ENCODE peak calls at places on chromosomes 5 and 9, in six cellular contexts. M, X, I, Q, W and Z are unnamed samples.
A peak's percentile ranks its signal among the peaks of the same experiment; 100 is the strongest.

GRCh38 chr5:112109331-112109993 is 309.6 kb downstream of the EPB41L4A start:
- DNase-seq in M (no peak), X (peak; percentile 92), I (peak; percentile 82), Q (no peak), W (peak; percentile 24), Z (no peak)

GRCh38 chr5:105877592-105877991 is 1793.1 kb downstream of the EFNA5 start:
- DNase-seq in M (no peak), X (no peak), I (no peak), Q (no peak), W (no peak), Z (no peak)

GRCh38 chr9:89278997-89279739 is 31.8 kb upstream of the CKS2 start:
- DNase-seq in M (peak; percentile 25), X (peak; percentile 84), I (peak; percentile 62), Q (peak; percentile 36), W (no peak), Z (peak; percentile 13)

GRCh38 chr9:112925058-112925641 is 34.5 kb upstream of the SLC46A2 start:
- DNase-seq in M (peak; percentile 5), X (peak; percentile 44), I (peak; percentile 29), Q (peak; percentile 41), W (no peak), Z (peak; percentile 51)

GRCh38 chr5:174175869-174176268 is 130.4 kb downstream of the NSG2 start:
- DNase-seq in M (no peak), X (no peak), I (no peak), Q (no peak), W (no peak), Z (no peak)

GRCh38 chr9:102587231-102587630 is 407.9 kb upstream of the CYLC2 start:
- DNase-seq in M (no peak), X (no peak), I (no peak), Q (no peak), W (no peak), Z (no peak)

GRCh38 chr5:64971990-64972389 is 203.3 kb downstream of the CWC27 start:
- DNase-seq in M (no peak), X (no peak), I (no peak), Q (no peak), W (no peak), Z (no peak)

GRCh38 chr9:134325096-134325812 is 1.0 kb upstream of the RXRA start:
- DNase-seq in M (peak; percentile 56), X (peak; percentile 49), I (peak; percentile 23), Q (no peak), W (peak; percentile 49), Z (no peak)

GRCh38 chr5:172064766-172065165 is 58.3 kb upstream of the FBXW11 start:
- DNase-seq in M (no peak), X (no peak), I (no peak), Q (no peak), W (no peak), Z (no peak)

GRCh38 chr9:100856238-100856637 is 172.3 kb upstream of the PLPPR1 start:
- DNase-seq in M (no peak), X (no peak), I (peak; percentile 48), Q (no peak), W (no peak), Z (no peak)

GRCh38 chr5:80204808-80205614 is 50.8 kb downstream of the SERINC5 start:
- DNase-seq in M (peak; percentile 68), X (no peak), I (no peak), Q (no peak), W (no peak), Z (peak; percentile 87)

GRCh38 chr9:111433082-111433481 is 51.1 kb downstream of the ECPAS start:
- DNase-seq in M (no peak), X (no peak), I (no peak), Q (no peak), W (no peak), Z (no peak)

GRCh38 chr5:141651728-141652105 is 499 bp upstream of the FCHSD1 start:
- DNase-seq in M (no peak), X (no peak), I (no peak), Q (no peak), W (no peak), Z (no peak)

GRCh38 chr5:63803165-63803564 is 159.1 kb downstream of the HTR1A start:
- DNase-seq in M (no peak), X (no peak), I (peak; percentile 1), Q (no peak), W (no peak), Z (no peak)

GRCh38 chr5:171080151-171080938 is 218.5 kb downstream of the RANBP17 start:
- DNase-seq in M (no peak), X (no peak), I (no peak), Q (no peak), W (no peak), Z (no peak)

GRCh38 chr5:104904561-104904960 is 1342.0 kb upstream of the NUDT12 start:
- DNase-seq in M (no peak), X (no peak), I (peak; percentile 53), Q (no peak), W (no peak), Z (no peak)

GRCh38 chr5:154058055-154059038 is 19.6 kb downstream of the MFAP3 start:
- DNase-seq in M (no peak), X (peak; percentile 12), I (peak; percentile 77), Q (peak; percentile 14), W (no peak), Z (no peak)

GRCh38 chr5:118070041-118070440 is 918.3 kb downstream of the DTWD2 start:
- DNase-seq in M (no peak), X (no peak), I (no peak), Q (no peak), W (no peak), Z (no peak)

GRCh38 chr5:78182838-78183237 is 111.7 kb downstream of the AP3B1 start:
- DNase-seq in M (no peak), X (no peak), I (no peak), Q (no peak), W (peak; percentile 27), Z (no peak)

GRCh38 chr9:129458155-129458661 is 162.7 kb downstream of the C9orf50 start:
- DNase-seq in M (peak; percentile 21), X (no peak), I (peak; percentile 41), Q (no peak), W (peak; percentile 59), Z (peak; percentile 63)

GRCh38 chr5:1776831-1777230 is 22.8 kb downstream of the MRPL36 start:
- DNase-seq in M (no peak), X (no peak), I (no peak), Q (no peak), W (no peak), Z (no peak)

GRCh38 chr9:10612649-10613398 is at the start of gene PTPRD:
- DNase-seq in M (peak; percentile 25), X (peak; percentile 3), I (peak; percentile 19), Q (peak; percentile 50), W (peak; percentile 35), Z (no peak)

GRCh38 chr5:119356384-119357188 is 767 bp downstream of the TNFAIP8 start:
- DNase-seq in M (peak; percentile 6), X (peak; percentile 62), I (peak; percentile 69), Q (no peak), W (no peak), Z (no peak)

GRCh38 chr9:125637264-125637663 is 69.7 kb downstream of the MAPKAP1 start:
- DNase-seq in M (no peak), X (no peak), I (no peak), Q (no peak), W (no peak), Z (no peak)

GRCh38 chr5:149333711-149334443 is 11.4 kb upstream of the GRPEL2 start:
- DNase-seq in M (no peak), X (no peak), I (no peak), Q (no peak), W (no peak), Z (no peak)

GRCh38 chr5:93583799-93584530 is 943 bp downstream of the NR2F1 start:
- DNase-seq in M (no peak), X (peak; percentile 47), I (no peak), Q (no peak), W (no peak), Z (no peak)

GRCh38 chr5:140926211-140926902 is at the start of gene PCDHAC1:
- DNase-seq in M (peak; percentile 73), X (peak; percentile 27), I (peak; percentile 13), Q (peak; percentile 73), W (peak; percentile 40), Z (peak; percentile 77)

GRCh38 chr9:98943682-98944129 is at the start of gene COL15A1:
- DNase-seq in M (no peak), X (peak; percentile 29), I (no peak), Q (peak; percentile 41), W (no peak), Z (no peak)

GRCh38 chr9:132333556-132333955 is 21.2 kb downstream of the SETX start:
- DNase-seq in M (no peak), X (no peak), I (no peak), Q (no peak), W (no peak), Z (no peak)

GRCh38 chr9:555493-555892 is 286.0 kb upstream of the DMRT1 start:
- DNase-seq in M (no peak), X (no peak), I (no peak), Q (no peak), W (no peak), Z (no peak)

GRCh38 chr9:68775003-68775730 is 70.1 kb downstream of the PIP5K1B start:
- DNase-seq in M (no peak), X (peak; percentile 26), I (peak; percentile 28), Q (no peak), W (no peak), Z (no peak)

GRCh38 chr5:83570916-83571315 is 99.4 kb downstream of the VCAN start:
- DNase-seq in M (no peak), X (no peak), I (no peak), Q (no peak), W (no peak), Z (no peak)

GRCh38 chr5:5419291-5420210 is 2.9 kb upstream of the ICE1 start:
- DNase-seq in M (peak; percentile 22), X (peak; percentile 76), I (peak; percentile 68), Q (peak; percentile 38), W (no peak), Z (peak; percentile 20)

GRCh38 chr5:3277590-3278196 is 317.9 kb upstream of the IRX1 start:
- DNase-seq in M (no peak), X (no peak), I (no peak), Q (no peak), W (no peak), Z (no peak)